ENCODE peak calls at places on chromosomes 3 and 15, in ten cellular contexts. Y is IMR-90, Z is AG10803, U is LNCaP clone FGC, J is GM20000, E is breast epithelium, M is HFFc6, W is HFF-Myc, N is psoas muscle, L is gastrocnemius medialis. O is an unnamed sample.

GRCh38 chr3:69324362-69325025 is 61.4 kb downstream of the FRMD4B start:
- DNase-seq in W (no peak), L (no peak), Y (no peak), U (no peak), N (no peak), M (no peak), J (no peak), Z (no peak), E (no peak), O (no peak)

GRCh38 chr3:14439501-14440167 is 37.2 kb downstream of the SLC6A6 start:
- DNase-seq in L (no peak), W (no peak), E (no peak), N (peak), Y (peak), U (peak), M (peak), J (no peak), Z (no peak), O (peak)

GRCh38 chr3:14425574-14426304 is 23.3 kb downstream of the SLC6A6 start:
- DNase-seq in U (no peak), N (no peak), W (no peak), M (no peak), E (no peak), L (no peak), J (no peak), Z (no peak), Y (no peak), O (peak)

GRCh38 chr3:174125267-174125844 is 727.8 kb downstream of the NLGN1 start:
- DNase-seq in M (peak), L (no peak), W (peak), J (peak), E (no peak), Z (peak), Y (peak), N (no peak), U (peak), O (no peak)

GRCh38 chr3:61796088-61796680 is 234.8 kb downstream of the PTPRG start:
- DNase-seq in U (no peak), N (no peak), W (no peak), M (no peak), L (no peak), Z (no peak), E (no peak), J (no peak), Y (no peak), O (no peak)

GRCh38 chr3:156918746-156919145 is 92.6 kb downstream of the LEKR1 start:
- DNase-seq in Z (no peak), M (no peak), J (no peak), N (no peak), U (no peak), L (no peak), W (peak), Y (no peak), E (no peak), O (no peak)

GRCh38 chr3:45333549-45333948 is 54.8 kb upstream of the LARS2 start:
- DNase-seq in N (no peak), M (no peak), W (no peak), J (no peak), E (no peak), Z (peak), Y (peak), U (no peak), L (no peak), O (no peak)

GRCh38 chr15:63672775-63673174 is 75.6 kb downstream of the FBXL22 start:
- DNase-seq in L (no peak), W (no peak), Y (no peak), Z (no peak), E (no peak), U (no peak), J (no peak), N (no peak), M (no peak), O (no peak)

GRCh38 chr15:90838066-90838465 is 30.3 kb upstream of the FURIN start:
- DNase-seq in E (no peak), N (no peak), L (no peak), U (no peak), J (no peak), W (no peak), Y (no peak), M (no peak), Z (no peak), O (peak)

GRCh38 chr3:177603137-177603603 is 405.9 kb upstream of the TBL1XR1 start:
- DNase-seq in E (no peak), J (no peak), M (no peak), Y (no peak), Z (no peak), W (no peak), U (no peak), L (no peak), N (no peak), O (no peak)

GRCh38 chr3:186922790-186923189 is 7.5 kb upstream of the ST6GAL1 start:
- DNase-seq in E (no peak), U (no peak), J (no peak), Z (no peak), M (no peak), Y (no peak), W (no peak), L (no peak), N (no peak), O (no peak)

GRCh38 chr15:31391687-31392671 is 65.3 kb downstream of the KLF13 start:
- DNase-seq in L (peak), J (peak), N (peak), U (no peak), Z (peak), Y (peak), M (peak), E (no peak), W (no peak), O (peak)

GRCh38 chr15:97235285-97235985 is 725.1 kb upstream of the ARRDC4 start:
- DNase-seq in Y (peak), U (peak), J (peak), L (peak), N (no peak), E (no peak), M (peak), W (no peak), Z (peak), O (no peak)

GRCh38 chr3:35335703-35336102 is 303.6 kb upstream of the ARPP21 start:
- DNase-seq in J (no peak), W (no peak), U (no peak), M (no peak), Z (no peak), N (no peak), E (no peak), L (no peak), Y (no peak), O (no peak)

GRCh38 chr15:37893309-37893708 is 41.1 kb upstream of the TMCO5A start:
- DNase-seq in J (no peak), Y (no peak), M (no peak), L (no peak), Z (peak), E (no peak), U (peak), W (no peak), N (no peak), O (no peak)

GRCh38 chr3:190121061-190121765 is 516 bp upstream of the P3H2 start:
- DNase-seq in N (no peak), U (no peak), M (no peak), W (no peak), L (no peak), Y (no peak), J (no peak), E (no peak), Z (no peak), O (no peak)

GRCh38 chr3:288383-288782 is 91.8 kb downstream of the CHL1 start:
- DNase-seq in U (no peak), N (no peak), Y (no peak), M (no peak), J (no peak), Z (no peak), W (no peak), E (no peak), L (no peak), O (no peak)

GRCh38 chr3:26590919-26591318 is 31.7 kb upstream of the LRRC3B start:
- DNase-seq in E (no peak), M (no peak), N (no peak), U (peak), L (no peak), J (no peak), W (no peak), Z (no peak), Y (no peak), O (no peak)

GRCh38 chr15:43893956-43894355 is 67.2 kb downstream of the WDR76 start:
- DNase-seq in M (no peak), J (no peak), N (no peak), Z (peak), U (no peak), W (no peak), E (no peak), Y (no peak), L (no peak), O (no peak)

GRCh38 chr3:157335677-157336076 is 101.0 kb upstream of the PTX3 start:
- DNase-seq in J (no peak), L (no peak), U (no peak), E (no peak), W (peak), M (peak), Z (peak), Y (peak), N (no peak), O (no peak)

GRCh38 chr15:31330836-31331235 is 4.2 kb downstream of the KLF13 start:
- DNase-seq in E (no peak), N (peak), U (no peak), J (no peak), L (no peak), W (no peak), Z (no peak), M (no peak), Y (no peak), O (no peak)

GRCh38 chr3:157128771-157129671 is 30.9 kb downstream of the CCNL1 start:
- DNase-seq in M (peak), E (peak), Y (peak), Z (peak), W (no peak), U (no peak), L (no peak), N (peak), J (no peak), O (no peak)

GRCh38 chr3:129418041-129418973 is 10.1 kb downstream of the EFCAB12 start:
- DNase-seq in E (peak), Z (no peak), W (no peak), N (no peak), Y (no peak), M (no peak), J (no peak), U (no peak), L (no peak), O (no peak)

GRCh38 chr3:141851411-141851810 is 25.0 kb upstream of the ATP1B3 start:
- DNase-seq in M (no peak), Z (no peak), Y (no peak), W (no peak), U (no peak), J (no peak), E (no peak), N (no peak), L (no peak), O (peak)

GRCh38 chr3:12135029-12135634 is 23.6 kb downstream of the TIMP4 start:
- DNase-seq in J (peak), L (peak), Z (peak), M (peak), U (no peak), N (peak), W (no peak), E (peak), Y (peak), O (peak)

GRCh38 chr3:13069495-13069894 is 3.7 kb downstream of the IQSEC1 start:
- DNase-seq in L (no peak), Z (no peak), U (no peak), E (no peak), N (no peak), M (no peak), J (peak), Y (no peak), W (no peak), O (peak)

GRCh38 chr15:66935121-66935520 is 130.3 kb upstream of the SMAD3 start:
- DNase-seq in U (no peak), L (no peak), N (no peak), Y (no peak), J (no peak), Z (peak), E (no peak), M (no peak), W (no peak), O (no peak)

GRCh38 chr3:106769045-106769444 is 608.2 kb upstream of the CCDC54 start:
- DNase-seq in E (no peak), W (no peak), M (no peak), L (no peak), N (no peak), J (no peak), Z (no peak), U (no peak), Y (no peak), O (no peak)

GRCh38 chr3:177673105-177673804 is 476.0 kb upstream of the TBL1XR1 start:
- DNase-seq in U (no peak), L (no peak), Z (peak), E (no peak), N (no peak), Y (peak), J (no peak), W (peak), M (peak), O (no peak)

GRCh38 chr15:29089731-29090616 is 179.6 kb downstream of the NSMCE3 start:
- DNase-seq in L (no peak), M (no peak), E (no peak), U (no peak), J (no peak), Y (peak), N (no peak), Z (no peak), W (no peak), O (peak)

GRCh38 chr15:31605467-31605931 is 278.9 kb downstream of the KLF13 start:
- DNase-seq in L (no peak), J (no peak), M (peak), U (no peak), Z (peak), W (no peak), E (no peak), N (no peak), Y (peak), O (no peak)

GRCh38 chr3:18425641-18426403 is 683 bp upstream of the SATB1 start:
- DNase-seq in M (no peak), E (peak), N (peak), Z (no peak), Y (no peak), J (no peak), L (peak), U (no peak), W (no peak), O (no peak)

GRCh38 chr15:85482896-85483295 is 102.5 kb downstream of the AKAP13 start:
- DNase-seq in Y (peak), W (no peak), E (no peak), N (no peak), U (no peak), L (no peak), M (peak), J (no peak), Z (peak), O (no peak)

GRCh38 chr3:94520364-94520763 is 457.5 kb downstream of the NSUN3 start:
- DNase-seq in J (no peak), Z (no peak), U (no peak), E (no peak), M (no peak), W (no peak), L (no peak), Y (no peak), N (no peak), O (no peak)

GRCh38 chr3:130395916-130396315 is 50.4 kb downstream of the COL6A5 start:
- DNase-seq in J (no peak), Z (peak), W (peak), N (no peak), U (peak), M (no peak), L (peak), E (no peak), Y (peak), O (no peak)

GRCh38 chr3:46561511-46561910 is 4.6 kb downstream of the LRRC2 start:
- DNase-seq in J (no peak), M (no peak), E (no peak), L (peak), N (no peak), Y (no peak), W (no peak), U (no peak), Z (no peak), O (no peak)
- TF ChIP-seq CTCF in J (no peak), M (no peak), E (no peak), L (no peak), N (no peak), Y (no peak), W (no peak), U (no peak), Z (no peak), O (no peak)

GRCh38 chr15:58522391-58522790 is 90.6 kb downstream of the LIPC start:
- DNase-seq in M (no peak), N (no peak), Z (no peak), W (no peak), E (no peak), L (peak), U (no peak), J (no peak), Y (no peak), O (no peak)

GRCh38 chr15:58522865-58523264 is 91.1 kb downstream of the LIPC start:
- DNase-seq in U (no peak), Z (no peak), L (no peak), W (no peak), N (no peak), M (no peak), E (no peak), Y (no peak), J (no peak), O (no peak)

GRCh38 chr15:58523634-58524033 is 91.8 kb downstream of the LIPC start:
- DNase-seq in Y (no peak), L (no peak), Z (no peak), J (no peak), E (no peak), W (no peak), M (no peak), N (no peak), U (no peak), O (no peak)

GRCh38 chr15:58525926-58526538 is 94.2 kb downstream of the LIPC start:
- DNase-seq in J (no peak), Z (peak), U (no peak), N (no peak), E (no peak), Y (no peak), L (no peak), M (no peak), W (no peak), O (peak)

GRCh38 chr15:58524247-58524646 is 92.5 kb downstream of the LIPC start:
- DNase-seq in M (no peak), J (no peak), Z (no peak), W (no peak), Y (no peak), N (no peak), U (no peak), L (no peak), E (no peak), O (no peak)
- TF ChIP-seq CTCF in M (no peak), J (no peak), Z (no peak), W (no peak), Y (no peak), N (no peak), U (no peak), L (no peak), E (no peak), O (no peak)

DNA sequence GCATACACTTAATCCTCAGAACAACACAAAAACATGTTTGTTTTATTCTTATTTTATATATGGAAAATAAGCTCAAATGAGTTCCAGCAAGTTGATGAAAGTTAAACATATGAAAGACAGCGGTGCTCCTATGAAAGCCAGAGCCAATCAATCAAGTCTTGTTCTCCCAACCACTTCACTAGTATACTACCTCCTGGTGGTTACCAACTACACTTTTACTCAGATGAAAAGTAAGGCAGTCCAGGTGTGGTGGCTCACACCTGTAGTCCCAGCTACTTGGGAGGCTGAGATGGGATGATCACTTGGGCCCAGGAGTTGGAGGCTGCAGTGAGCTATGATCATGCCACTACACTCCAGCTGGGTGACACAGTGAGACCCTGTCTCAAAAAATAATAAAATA is 66.0 kb downstream of the MAGI1 start:
- DNase-seq in Z (no peak), E (no peak), W (no peak), M (no peak), J (no peak), L (no peak), N (no peak), U (no peak), Y (no peak), O (no peak)
- TF ChIP-seq CTCF in Z (no peak), E (no peak), W (no peak), M (no peak), J (no peak), L (no peak), N (no peak), U (no peak), Y (no peak), O (no peak)

GRCh38 chr3:42080452-42080872 is 10.7 kb upstream of the TRAK1 start:
- DNase-seq in Z (peak), N (no peak), E (no peak), L (no peak), W (no peak), Y (peak), M (peak), J (no peak), U (no peak), O (no peak)
- TF ChIP-seq CTCF in Z (no peak), N (no peak), E (no peak), L (no peak), W (no peak), Y (no peak), M (no peak), J (no peak), U (no peak), O (no peak)

DNA sequence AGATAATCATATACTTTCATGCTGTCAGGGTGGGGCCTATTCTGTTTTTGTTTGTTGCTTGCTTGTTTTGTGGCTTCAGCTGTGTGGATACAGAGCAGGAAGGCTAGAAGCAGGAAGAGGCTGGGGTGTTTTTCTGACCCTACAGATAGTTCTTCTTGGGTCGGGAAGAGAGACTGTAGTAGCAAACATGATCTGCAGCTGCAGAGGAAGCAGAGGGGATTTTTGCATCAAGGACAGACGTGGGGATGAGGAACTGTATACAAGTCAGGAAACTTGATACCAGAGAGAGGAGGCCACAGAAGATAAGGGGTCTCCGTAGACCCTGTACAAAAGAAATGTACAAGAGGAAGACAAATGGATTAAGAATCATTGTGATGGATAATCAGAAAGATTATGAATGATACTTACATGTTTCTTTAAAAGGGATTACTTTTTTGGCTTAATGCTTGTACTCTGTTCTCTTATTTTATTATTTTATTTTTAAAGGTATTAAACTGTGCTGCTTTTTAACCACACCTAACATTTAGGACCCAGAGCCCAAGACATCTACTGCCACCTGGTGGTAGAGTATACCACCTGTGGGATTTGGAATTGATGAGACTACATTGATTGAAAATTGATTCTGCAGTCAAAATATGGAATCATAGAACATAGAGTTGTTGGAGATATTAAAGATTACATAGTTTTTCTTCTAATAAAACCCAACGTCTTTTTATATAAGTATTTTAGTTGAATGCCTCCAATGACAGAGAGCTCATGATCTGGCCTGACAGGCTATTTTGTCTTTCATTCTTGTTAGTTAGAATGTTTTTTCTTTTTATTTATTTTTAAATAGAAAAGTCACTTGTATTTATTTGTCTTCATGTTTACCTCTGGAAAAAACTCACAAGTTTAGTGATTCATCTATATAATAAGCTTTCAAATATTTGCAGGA is 87.3 kb upstream of the ROPN1 start:
- DNase-seq in N (no peak), Z (peak), Y (peak), W (no peak), J (peak), L (no peak), E (no peak), M (peak), U (peak), O (no peak)
- TF ChIP-seq CTCF in N (peak), Z (peak), Y (peak), W (peak), J (peak), L (peak), E (peak), M (peak), U (peak), O (peak)

GRCh38 chr3:76245073-76245472 is 459.7 kb upstream of the ZNF717 start:
- DNase-seq in L (no peak), Z (no peak), N (no peak), M (no peak), E (no peak), W (no peak), Y (no peak), U (no peak), J (no peak), O (no peak)
- TF ChIP-seq CTCF in L (no peak), Z (no peak), N (no peak), M (no peak), E (no peak), W (no peak), Y (no peak), U (no peak), J (no peak), O (no peak)

GRCh38 chr15:80789296-80789695 is 10.1 kb downstream of the CEMIP start:
- DNase-seq in U (no peak), W (no peak), J (no peak), Y (peak), E (no peak), Z (peak), N (no peak), L (no peak), M (peak), O (no peak)

GRCh38 chr15:80785811-80786354 is 6.7 kb downstream of the CEMIP start:
- DNase-seq in Z (no peak), N (no peak), J (no peak), L (no peak), E (no peak), U (no peak), M (no peak), Y (no peak), W (no peak), O (no peak)

GRCh38 chr15:80785335-80785734 is 6.2 kb downstream of the CEMIP start:
- DNase-seq in L (no peak), M (no peak), N (no peak), U (no peak), E (no peak), Y (peak), J (no peak), W (no peak), Z (no peak), O (no peak)

GRCh38 chr15:80788536-80788935 is 9.4 kb downstream of the CEMIP start:
- DNase-seq in Z (peak), M (peak), L (no peak), J (no peak), E (no peak), W (peak), Y (peak), U (no peak), N (no peak), O (no peak)

GRCh38 chr15:80787238-80787805 is 8.2 kb downstream of the CEMIP start:
- DNase-seq in E (no peak), U (no peak), Y (peak), M (no peak), J (no peak), Z (no peak), W (no peak), N (no peak), L (no peak), O (no peak)
- TF ChIP-seq CTCF in E (no peak), U (no peak), Y (peak), M (no peak), J (no peak), Z (peak), W (no peak), N (no peak), L (no peak), O (no peak)